ENCODE peak calls at places on chromosomes 3 and 15, in six cellular contexts. One of them, this sample, is unnamed.

GRCh38 chr3:161305095-161305991 is 66.0 kb downstream of the SPTSSB start:
- DNase-seq in neuronal stem cell: no peak
- DNase-seq in endodermal cell: no peak
- DNase-seq in Peyer's patch: no peak
- DNase-seq in upper lobe of right lung: no peak
- DNase-seq in uterus: no peak
- DNase-seq in this sample: no peak

GRCh38 chr3:38039899-38040261 is 872 bp downstream of the DLEC1 start:
- DNase-seq in uterus: peak; percentile 57
- DNase-seq in Peyer's patch: peak; percentile 80
- DNase-seq in upper lobe of right lung: peak; percentile 81
- DNase-seq in neuronal stem cell: no peak
- DNase-seq in endodermal cell: peak; percentile 78
- DNase-seq in this sample: peak; percentile 57

GRCh38 chr3:46536758-46537157 is 29.3 kb downstream of the LRRC2 start:
- DNase-seq in endodermal cell: no peak
- DNase-seq in neuronal stem cell: no peak
- DNase-seq in uterus: no peak
- DNase-seq in Peyer's patch: no peak
- DNase-seq in upper lobe of right lung: no peak
- DNase-seq in this sample: no peak

GRCh38 chr3:377158-377561 is 180.6 kb downstream of the CHL1 start:
- DNase-seq in endodermal cell: peak; percentile 53
- DNase-seq in uterus: no peak
- DNase-seq in neuronal stem cell: peak; percentile 15
- DNase-seq in upper lobe of right lung: no peak
- DNase-seq in Peyer's patch: no peak
- DNase-seq in this sample: no peak

GRCh38 chr3:183478501-183478900 is 50.1 kb upstream of the MCF2L2 start:
- DNase-seq in uterus: no peak
- DNase-seq in upper lobe of right lung: no peak
- DNase-seq in Peyer's patch: no peak
- DNase-seq in endodermal cell: peak; percentile 44
- DNase-seq in neuronal stem cell: no peak
- DNase-seq in this sample: no peak

GRCh38 chr3:118938183-118938961 is 96.3 kb downstream of the IGSF11 start:
- DNase-seq in Peyer's patch: no peak
- DNase-seq in neuronal stem cell: no peak
- DNase-seq in endodermal cell: no peak
- DNase-seq in upper lobe of right lung: no peak
- DNase-seq in uterus: no peak
- DNase-seq in this sample: no peak

GRCh38 chr3:177150970-177151627 is 46.2 kb downstream of the TBL1XR1 start:
- DNase-seq in uterus: no peak
- DNase-seq in endodermal cell: no peak
- DNase-seq in Peyer's patch: no peak
- DNase-seq in upper lobe of right lung: no peak
- DNase-seq in neuronal stem cell: no peak
- DNase-seq in this sample: no peak

GRCh38 chr15:33132722-33133345 is 61.7 kb downstream of the FMN1 start:
- DNase-seq in uterus: no peak
- DNase-seq in upper lobe of right lung: no peak
- DNase-seq in Peyer's patch: no peak
- DNase-seq in neuronal stem cell: peak; percentile 67
- DNase-seq in endodermal cell: peak; percentile 80
- DNase-seq in this sample: no peak

GRCh38 chr15:62649793-62650420 is 392.6 kb upstream of the TPM1 start:
- DNase-seq in upper lobe of right lung: no peak
- DNase-seq in uterus: no peak
- DNase-seq in Peyer's patch: no peak
- DNase-seq in endodermal cell: no peak
- DNase-seq in neuronal stem cell: no peak
- DNase-seq in this sample: no peak

GRCh38 chr15:95439812-95440380 is 890.6 kb upstream of the NR2F2 start:
- DNase-seq in uterus: no peak
- DNase-seq in upper lobe of right lung: no peak
- DNase-seq in Peyer's patch: no peak
- DNase-seq in neuronal stem cell: no peak
- DNase-seq in endodermal cell: peak; percentile 55
- DNase-seq in this sample: no peak
- H3K9me3 ChIP-seq in uterus: no peaks in the 10 kb centered on the region
- H3K9me3 ChIP-seq in upper lobe of right lung: no peaks in the 10 kb centered on the region
- H3K9me3 ChIP-seq in Peyer's patch: no peaks in the 10 kb centered on the region
- H3K9me3 ChIP-seq in neuronal stem cell: no peaks in the 10 kb centered on the region
- H3K9me3 ChIP-seq in endodermal cell: no peaks in the 10 kb centered on the region
- H3K9me3 ChIP-seq in this sample: no peaks in the 10 kb centered on the region

DNA sequence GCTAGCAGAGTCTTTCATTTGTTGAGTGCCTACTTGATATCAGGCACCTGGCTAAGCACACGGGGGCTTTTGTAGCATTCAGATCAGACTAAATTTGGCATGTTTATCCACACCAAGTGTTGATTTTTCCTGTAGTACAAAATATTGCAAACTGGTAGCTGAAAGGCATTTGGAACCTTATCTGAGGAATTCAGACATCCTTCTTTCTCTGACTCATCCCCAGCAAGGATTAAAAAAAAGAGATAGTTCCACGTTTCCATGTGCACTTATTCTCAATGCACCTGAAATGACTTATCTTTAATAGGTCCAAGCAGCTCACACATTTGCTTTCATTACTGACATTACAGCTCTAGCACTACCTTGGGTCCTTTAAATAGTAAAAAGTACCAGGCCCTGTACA is 786.0 kb upstream of the GRM7 start:
- DNase-seq in Peyer's patch: no peak
- DNase-seq in neuronal stem cell: no peak
- DNase-seq in uterus: no peak
- DNase-seq in upper lobe of right lung: no peak
- DNase-seq in endodermal cell: no peak
- DNase-seq in this sample: no peak
- H3K9me3 ChIP-seq in Peyer's patch: no peaks in the 10 kb centered on the region
- H3K9me3 ChIP-seq in neuronal stem cell: no peaks in the 10 kb centered on the region
- H3K9me3 ChIP-seq in uterus: no peaks in the 10 kb centered on the region
- H3K9me3 ChIP-seq in upper lobe of right lung: no peaks in the 10 kb centered on the region
- H3K9me3 ChIP-seq in endodermal cell: no peaks in the 10 kb centered on the region
- H3K9me3 ChIP-seq in this sample: no peaks in the 10 kb centered on the region

DNA sequence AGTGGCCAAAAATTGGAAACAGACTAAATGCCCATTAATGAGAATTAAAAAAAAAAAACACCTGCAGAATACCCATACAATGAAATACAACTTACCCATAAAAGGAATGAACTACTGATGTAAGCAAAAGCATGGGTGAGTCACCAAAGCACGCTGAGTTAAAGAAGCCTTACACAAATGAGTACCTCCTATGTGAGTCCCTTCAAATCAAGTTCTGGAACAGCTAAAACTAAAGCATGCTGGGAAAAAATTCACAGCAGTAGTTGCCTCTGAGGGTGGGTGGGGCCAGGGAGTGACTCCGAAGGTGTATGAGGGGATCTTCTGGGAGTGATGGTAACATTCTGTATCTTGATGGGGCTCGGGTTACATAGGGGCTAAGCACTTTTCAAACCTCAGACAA is 11.4 kb downstream of the MYO5C start:
- DNase-seq in neuronal stem cell: no peak
- DNase-seq in upper lobe of right lung: no peak
- DNase-seq in endodermal cell: no peak
- DNase-seq in uterus: no peak
- DNase-seq in Peyer's patch: no peak
- DNase-seq in this sample: no peak
- H3K9me3 ChIP-seq in neuronal stem cell: peaks cover 9% of the 10 kb centered on the region
- H3K9me3 ChIP-seq in upper lobe of right lung: no peaks in the 10 kb centered on the region
- H3K9me3 ChIP-seq in endodermal cell: peaks cover 9% of the 10 kb centered on the region
- H3K9me3 ChIP-seq in uterus: no peaks in the 10 kb centered on the region
- H3K9me3 ChIP-seq in Peyer's patch: no peaks in the 10 kb centered on the region
- H3K9me3 ChIP-seq in this sample: no peaks in the 10 kb centered on the region

GRCh38 chr3:128853826-128854225 is 25.6 kb upstream of the ACAD9 start:
- DNase-seq in uterus: no peak
- DNase-seq in neuronal stem cell: no peak
- DNase-seq in Peyer's patch: no peak
- DNase-seq in endodermal cell: no peak
- DNase-seq in upper lobe of right lung: no peak
- DNase-seq in this sample: no peak
- H3K9me3 ChIP-seq in uterus: peaks cover 5% of the 10 kb centered on the region
- H3K9me3 ChIP-seq in neuronal stem cell: peaks cover 33% of the 10 kb centered on the region
- H3K9me3 ChIP-seq in Peyer's patch: no peaks in the 10 kb centered on the region
- H3K9me3 ChIP-seq in endodermal cell: peaks cover 52% of the 10 kb centered on the region
- H3K9me3 ChIP-seq in upper lobe of right lung: peaks cover 9% of the 10 kb centered on the region
- H3K9me3 ChIP-seq in this sample: peaks cover 24% of the 10 kb centered on the region

GRCh38 chr15:25060996-25061620 is 106.3 kb downstream of the SNRPN start:
- DNase-seq in upper lobe of right lung: no peak
- DNase-seq in uterus: peak; percentile 5
- DNase-seq in neuronal stem cell: no peak
- DNase-seq in endodermal cell: peak; percentile 29
- DNase-seq in Peyer's patch: no peak
- DNase-seq in this sample: no peak
- H3K9me3 ChIP-seq in upper lobe of right lung: peaks cover 100% of the 10 kb centered on the region
- H3K9me3 ChIP-seq in uterus: peaks cover 98% of the 10 kb centered on the region
- H3K9me3 ChIP-seq in neuronal stem cell: peaks cover 100% of the 10 kb centered on the region
- H3K9me3 ChIP-seq in endodermal cell: peaks cover 100% of the 10 kb centered on the region
- H3K9me3 ChIP-seq in Peyer's patch: peaks cover 5% of the 10 kb centered on the region
- H3K9me3 ChIP-seq in this sample: peaks cover 100% of the 10 kb centered on the region

This sample was measured in CD4-positive, alpha-beta T cell.